ENCODE peak calls at places on chromosomes 4 and X, in six cellular contexts. E, H, R, J, V and Q are unnamed samples.

GRCh38 chrX:154469880-154470279 is 9.2 kb downstream of the LAGE3 start:
- DNase-seq in H (no peak), E (no peak), J (no peak), R (no peak), V (no peak), Q (no peak)

GRCh38 chrX:110477593-110478228 is 119.1 kb downstream of the RTL9 start:
- DNase-seq in J (no peak), E (no peak), R (no peak), V (no peak), H (peak), Q (no peak)

GRCh38 chrX:85569691-85570090 is 190.2 kb upstream of the POF1B start:
- DNase-seq in E (no peak), J (no peak), H (no peak), V (no peak), R (no peak), Q (no peak)

GRCh38 chr4:117137143-117137542 is 51.8 kb upstream of the TRAM1L1 start:
- DNase-seq in V (no peak), J (no peak), E (no peak), H (peak), R (no peak), Q (no peak)

GRCh38 chr4:40648742-40649281 is 19.1 kb upstream of the RBM47 start:
- DNase-seq in H (no peak), V (no peak), R (no peak), J (peak), E (no peak), Q (no peak)

GRCh38 chr4:69124941-69125340 is 28.7 kb downstream of the UGT2B7 start:
- DNase-seq in H (no peak), E (no peak), J (no peak), V (no peak), R (no peak), Q (no peak)

GRCh38 chrX:9644335-9644734 is 121.3 kb downstream of the GPR143 start:
- DNase-seq in H (no peak), J (no peak), V (no peak), R (no peak), E (no peak), Q (no peak)

GRCh38 chrX:153981771-153982533 is 9.4 kb downstream of the TMEM187 start:
- DNase-seq in V (no peak), H (no peak), E (no peak), R (no peak), J (peak), Q (no peak)

GRCh38 chr4:791866-792630 is 33.9 kb downstream of the CPLX1 start:
- DNase-seq in J (no peak), E (no peak), H (no peak), V (no peak), R (peak), Q (no peak)

GRCh38 chr4:33086351-33086900 is 2366.3 kb downstream of the PCDH7 start:
- DNase-seq in H (no peak), R (no peak), V (no peak), J (no peak), E (no peak), Q (no peak)

GRCh38 chr4:126630171-126630570 is 1002.6 kb upstream of the INTU start:
- DNase-seq in H (peak), J (no peak), R (no peak), E (no peak), V (no peak), Q (no peak)

GRCh38 chrX:66728818-66729271 is 90.0 kb upstream of the EDA2R start:
- DNase-seq in R (peak), V (peak), E (peak), H (peak), J (peak), Q (peak)

GRCh38 chr4:125760956-125761355 is 446.2 kb downstream of the FAT4 start:
- DNase-seq in E (no peak), H (no peak), J (no peak), R (no peak), V (no peak), Q (no peak)

GRCh38 chrX:39509157-39509556 is 588.6 kb downstream of the BCOR start:
- DNase-seq in R (no peak), H (no peak), E (no peak), J (no peak), V (no peak), Q (no peak)

GRCh38 chr4:123505457-123506310 is 109.1 kb downstream of the SPRY1 start:
- DNase-seq in E (peak), J (peak), V (peak), R (no peak), H (peak), Q (no peak)

GRCh38 chr4:52350926-52351325 is 299.8 kb downstream of the SPATA18 start:
- DNase-seq in V (no peak), J (no peak), R (no peak), E (no peak), H (no peak), Q (no peak)

GRCh38 chr4:123767801-123768200 is 371.2 kb downstream of the SPRY1 start:
- DNase-seq in J (no peak), E (no peak), R (no peak), H (no peak), V (no peak), Q (no peak)

GRCh38 chr4:152148057-152148456 is 387.2 kb upstream of the GATB start:
- DNase-seq in R (no peak), J (no peak), E (no peak), H (no peak), V (no peak), Q (no peak)

GRCh38 chrX:21369613-21370012 is 4.6 kb upstream of the CNKSR2 start:
- DNase-seq in V (peak), E (no peak), J (no peak), H (no peak), R (no peak), Q (no peak)

GRCh38 chrX:30893206-30893605 is 4.2 kb upstream of the TAB3 start:
- DNase-seq in H (no peak), R (no peak), V (no peak), J (no peak), E (no peak), Q (no peak)

GRCh38 chr4:185265942-185266341 is 56.5 kb downstream of the SNX25 start:
- DNase-seq in E (no peak), V (no peak), J (no peak), R (no peak), H (peak), Q (no peak)

GRCh38 chrX:114047558-114047957 is 536.3 kb upstream of the HTR2C start:
- DNase-seq in R (no peak), E (no peak), H (no peak), V (no peak), J (no peak), Q (no peak)

GRCh38 chr4:87067120-87067885 is 132.5 kb downstream of the AFF1 start:
- DNase-seq in R (no peak), J (no peak), V (no peak), E (no peak), H (no peak), Q (no peak)

GRCh38 chrX:73728518-73729023 is 165.6 kb downstream of the CHIC1 start:
- DNase-seq in R (no peak), J (no peak), E (no peak), H (no peak), V (no peak), Q (no peak)

GRCh38 chr4:3415471-3416141 is 26.2 kb upstream of the HGFAC start:
- DNase-seq in V (no peak), J (no peak), E (no peak), R (no peak), H (no peak), Q (no peak)

GRCh38 chr4:77582716-77583115 is 22.9 kb upstream of the CXCL13 start:
- DNase-seq in E (no peak), R (no peak), J (no peak), H (no peak), V (no peak), Q (no peak)

GRCh38 chr4:19327364-19327763 is 924.3 kb upstream of the SLIT2 start:
- DNase-seq in J (no peak), V (no peak), R (no peak), E (no peak), H (no peak), Q (no peak)